ENCODE peak calls at places on chromosomes 2 and 18, in six cellular contexts. H is KG1; R is stimulated activated CD4-positive, alpha-beta T cell treated with anti-CD3 and anti-CD28 coated beads, TNF-alpha, amount 100 ng/mL, for 4 hours; E is foreskin fibroblast; M is dorsolateral prefrontal cortex; Y is mesothelial cell of epicardium. U is an unnamed sample.

GRCh38 chr2:30611572-30611971 is 164.5 kb downstream of the LCLAT1 start:
- DNase-seq in M (no peak), H (no peak), Y (no peak), R (no peak), E (peak; percentile 52), U (no peak)

GRCh38 chr18:52312321-52312720 is 27.7 kb upstream of the DCC start:
- DNase-seq in M (no peak), E (no peak), Y (no peak), H (no peak), R (no peak), U (no peak)

GRCh38 chr2:102342888-102343287 is 12.7 kb upstream of the IL18R1 start:
- DNase-seq in Y (no peak), E (no peak), M (no peak), H (no peak), R (no peak), U (no peak)

GRCh38 chr2:172438064-172438421 is 10.7 kb downstream of the ITGA6 start:
- DNase-seq in E (no peak), R (peak; percentile 48), M (no peak), Y (no peak), H (no peak), U (no peak)

GRCh38 chr2:96536445-96537065 is at the start of gene ARID5A:
- DNase-seq in M (peak; percentile 87), H (peak; percentile 64), Y (peak; percentile 85), E (peak; percentile 87), R (peak; percentile 88), U (peak; percentile 81)

GRCh38 chr2:66507673-66508127 is 72.8 kb downstream of the MEIS1 start:
- DNase-seq in E (no peak), H (no peak), R (no peak), M (no peak), Y (no peak), U (no peak)

GRCh38 chr2:197628043-197628500 is 47.3 kb downstream of the RFTN2 start:
- DNase-seq in E (no peak), M (no peak), Y (no peak), H (no peak), R (no peak), U (no peak)

GRCh38 chr18:830315-830901 is 18.4 kb upstream of the YES1 start:
- DNase-seq in M (no peak), E (peak; percentile 75), H (peak; percentile 63), R (no peak), Y (no peak), U (no peak)

GRCh38 chr2:9999693-10000092 is 43.7 kb upstream of the KLF11 start:
- DNase-seq in M (no peak), R (no peak), E (no peak), Y (no peak), H (no peak), U (no peak)

GRCh38 chr18:65936678-65937077 is 185.9 kb downstream of the CDH7 start:
- DNase-seq in M (no peak), Y (no peak), E (no peak), R (no peak), H (no peak), U (no peak)

GRCh38 chr2:45616663-45617411 is 5.8 kb upstream of the SRBD1 start:
- DNase-seq in E (peak; percentile 29), R (no peak), Y (no peak), M (no peak), H (no peak), U (no peak)

GRCh38 chr2:8546319-8547283 is 135.3 kb upstream of the ID2 start:
- DNase-seq in M (no peak), E (no peak), H (no peak), Y (no peak), R (no peak), U (no peak)

GRCh38 chr2:218285604-218286003 is 6.7 kb downstream of the TMBIM1 start:
- DNase-seq in M (no peak), Y (no peak), E (peak; percentile 57), H (no peak), R (no peak), U (no peak)

GRCh38 chr2:56217106-56217505 is 33.3 kb downstream of the CCDC85A start:
- DNase-seq in Y (no peak), E (no peak), R (no peak), H (no peak), M (no peak), U (no peak)

GRCh38 chr18:63236417-63236816 is 83.2 kb downstream of the BCL2 start:
- DNase-seq in Y (no peak), M (no peak), E (no peak), R (no peak), H (no peak), U (no peak)

GRCh38 chr18:34158881-34159690 is 65.6 kb downstream of the NOL4 start:
- DNase-seq in R (no peak), E (peak; percentile 1), H (no peak), Y (peak; percentile 67), M (peak; percentile 35), U (no peak)

GRCh38 chr2:75574106-75574505 is 13.4 kb upstream of the EVA1A start:
- DNase-seq in H (no peak), R (no peak), Y (no peak), M (no peak), E (peak; percentile 27), U (no peak)

GRCh38 chr18:43919565-43919964 is 642.3 kb upstream of the SYT4 start:
- DNase-seq in R (no peak), M (no peak), H (no peak), E (no peak), Y (no peak), U (no peak)

GRCh38 chr2:121736462-121737336 is at the start of gene NIFK:
- DNase-seq in Y (peak; percentile 99), R (peak; percentile 100), H (peak; percentile 92), M (peak; percentile 96), E (peak; percentile 96), U (peak; percentile 100)

GRCh38 chr2:30444283-30444682 is 2.8 kb upstream of the LCLAT1 start:
- DNase-seq in H (no peak), R (no peak), Y (no peak), E (no peak), M (no peak), U (no peak)

GRCh38 chr2:156892449-156893335 is 364.8 kb upstream of the GALNT5 start:
- DNase-seq in H (peak; percentile 43), M (no peak), E (peak; percentile 21), R (no peak), Y (no peak), U (no peak)

GRCh38 chr2:129798626-129799025 is 180.8 kb upstream of the RAB6C start:
- DNase-seq in M (no peak), E (no peak), H (no peak), Y (no peak), R (no peak), U (no peak)

GRCh38 chr2:216733046-216733445 is 37.7 kb upstream of the IGFBP5 start:
- DNase-seq in Y (no peak), M (no peak), R (no peak), H (no peak), E (no peak), U (no peak)

GRCh38 chr2:79619976-79620375 is 107.1 kb downstream of the CTNNA2 start:
- DNase-seq in E (no peak), R (no peak), H (no peak), M (no peak), Y (no peak), U (no peak)

GRCh38 chr2:84830095-84830494 is 50.8 kb downstream of the TRABD2A start:
- DNase-seq in Y (no peak), H (no peak), R (no peak), M (no peak), E (no peak), U (no peak)

GRCh38 chr18:8744656-8745055 is 39.3 kb downstream of the MTCL1 start:
- DNase-seq in H (no peak), M (no peak), E (no peak), Y (no peak), R (no peak), U (peak; percentile 3)

GRCh38 chr18:44537521-44537920 is 143.2 kb upstream of the SETBP1 start:
- DNase-seq in Y (no peak), R (no peak), H (no peak), M (no peak), E (peak; percentile 91), U (no peak)

GRCh38 chr2:238789317-238789806 is 58.5 kb upstream of the TWIST2 start:
- DNase-seq in E (peak; percentile 38), Y (no peak), M (no peak), H (no peak), R (no peak), U (no peak)

GRCh38 chr2:188629890-188630483 is 338.3 kb downstream of the GULP1 start:
- DNase-seq in R (no peak), M (no peak), Y (no peak), E (peak; percentile 30), H (no peak), U (no peak)

GRCh38 chr2:11320698-11321492 is 23.5 kb downstream of the ROCK2 start:
- DNase-seq in R (no peak), E (no peak), M (no peak), Y (no peak), H (no peak), U (no peak)

GRCh38 chr2:196991061-196991460 is 64.6 kb upstream of the PGAP1 start:
- DNase-seq in Y (no peak), M (no peak), E (no peak), H (no peak), R (no peak), U (no peak)

GRCh38 chr2:221502270-221502973 is 69.7 kb downstream of the EPHA4 start:
- DNase-seq in E (peak; percentile 72), H (no peak), R (no peak), Y (no peak), M (no peak), U (no peak)

GRCh38 chr2:227147023-227147422 is 17.0 kb downstream of the COL4A4 start:
- DNase-seq in M (no peak), R (no peak), H (no peak), E (peak; percentile 45), Y (no peak), U (no peak)

GRCh38 chr18:50143295-50143694 is 51.7 kb downstream of the MYO5B start:
- DNase-seq in H (no peak), Y (no peak), M (no peak), E (no peak), R (no peak), U (no peak)

GRCh38 chr2:10028988-10029874 is 14.1 kb upstream of the KLF11 start:
- DNase-seq in R (peak; percentile 33), M (no peak), H (no peak), E (no peak), Y (no peak), U (no peak)

GRCh38 chr2:118371500-118371899 is 283.2 kb downstream of the INSIG2 start:
- DNase-seq in Y (peak; percentile 51), E (peak; percentile 51), H (no peak), R (no peak), M (no peak), U (no peak)

GRCh38 chr2:127661072-127661618 is 14.2 kb downstream of the LIMS2 start:
- DNase-seq in H (no peak), R (no peak), E (no peak), Y (no peak), M (no peak), U (no peak)

GRCh38 chr18:45879681-45880655 is 54.5 kb downstream of the SIGLEC15 start:
- DNase-seq in R (peak; percentile 43), H (peak; percentile 43), E (peak; percentile 58), Y (peak; percentile 85), M (peak; percentile 56), U (peak; percentile 50)

U was measured in activated CD4-positive, CD25-positive, alpha-beta regulatory T cell.